ENCODE peak calls at places on chromosomes 4 and X, in eight cellular contexts. H is stomach; I is neural progenitor cell; G is small intestine; O is astrocyte; R is endodermal cell; T is lung; Q is CD8-positive, alpha-beta memory T cell. E is an unnamed sample. For H3K4me1, the result is how much of the 10 kb centered on the place peaks cover.

GRCh38 chr4:176340871-176341685 is 21.3 kb downstream of the SPCS3 start:
- DNase-seq in T (no peak), R (no peak), G (peak), Q (no peak), H (no peak), O (no peak), I (peak), E (no peak)

GRCh38 chr4:165874072-165874798 is 1.2 kb downstream of the TLL1 start:
- DNase-seq in H (no peak), I (peak), T (no peak), Q (no peak), G (peak), R (peak), O (no peak), E (no peak)

GRCh38 chr4:76950052-76950845 is 697 bp downstream of the SEPTIN11 start:
- DNase-seq in Q (peak), G (peak), R (peak), O (peak), I (peak), T (peak), H (peak), E (peak)

GRCh38 chrX:101729986-101730385 is 70.3 kb upstream of the ARMCX2 start:
- DNase-seq in R (no peak), G (no peak), Q (no peak), I (no peak), O (no peak), T (no peak), H (no peak), E (no peak)

GRCh38 chr4:1321486-1321885 is 25.5 kb upstream of the UVSSA start:
- DNase-seq in Q (no peak), T (no peak), G (no peak), H (no peak), R (peak), O (no peak), I (no peak), E (no peak)

GRCh38 chr4:102308032-102308799 is 37.1 kb downstream of the SLC39A8 start:
- DNase-seq in T (no peak), Q (no peak), G (no peak), O (no peak), I (no peak), R (no peak), H (no peak), E (no peak)

GRCh38 chr4:112982677-112983076 is 66.8 kb upstream of the ANK2 start:
- DNase-seq in R (no peak), G (no peak), T (no peak), O (no peak), Q (no peak), I (no peak), H (no peak), E (no peak)

GRCh38 chr4:97395980-97396562 is 747.2 kb downstream of the STPG2 start:
- DNase-seq in G (no peak), T (no peak), O (no peak), R (no peak), H (no peak), I (peak), Q (no peak), E (no peak)

GRCh38 chrX:42615161-42615563 is 162.8 kb downstream of the PPP1R2C start:
- DNase-seq in Q (no peak), H (no peak), T (no peak), I (peak), G (peak), O (no peak), R (peak), E (no peak)

GRCh38 chrX:39856472-39857121 is 241.2 kb downstream of the BCOR start:
- DNase-seq in T (no peak), R (no peak), I (no peak), O (no peak), H (peak), Q (no peak), G (no peak), E (no peak)

GRCh38 chr4:7968262-7968896 is 28.7 kb upstream of the AFAP1 start:
- DNase-seq in R (no peak), I (no peak), T (no peak), G (no peak), O (no peak), H (no peak), Q (no peak), E (no peak)

GRCh38 chr4:184100297-184100885 is 117.3 kb downstream of the ENPP6 start:
- DNase-seq in Q (no peak), O (no peak), H (peak), I (peak), T (peak), G (peak), R (peak), E (peak)

GRCh38 chr4:121989715-121990114 is 37.9 kb upstream of the TRPC3 start:
- DNase-seq in H (no peak), G (peak), I (peak), T (no peak), O (peak), Q (no peak), R (no peak), E (no peak)

GRCh38 chr4:3634281-3635089 is 102.3 kb upstream of the LRPAP1 start:
- DNase-seq in H (no peak), Q (no peak), G (no peak), R (no peak), I (no peak), T (no peak), O (no peak), E (no peak)

GRCh38 chr4:85681194-85681803 is 206.3 kb downstream of the ARHGAP24 start:
- DNase-seq in Q (no peak), R (no peak), T (peak), O (peak), G (peak), I (no peak), H (no peak), E (no peak)

GRCh38 chrX:147376601-147377387 is 534.9 kb upstream of the FMR1 start:
- DNase-seq in O (no peak), G (peak), H (no peak), Q (no peak), I (peak), T (no peak), R (peak), E (no peak)

GRCh38 chrX:20116087-20116574 is 576 bp downstream of the MAP7D2 start:
- DNase-seq in I (peak), H (no peak), O (no peak), G (no peak), Q (no peak), R (peak), T (no peak), E (no peak)
- H3K4me3 ChIP-seq in I (peak), H (peak), O (peak), G (peak), Q (no peak), R (peak), T (no peak), E (no peak)

DNA sequence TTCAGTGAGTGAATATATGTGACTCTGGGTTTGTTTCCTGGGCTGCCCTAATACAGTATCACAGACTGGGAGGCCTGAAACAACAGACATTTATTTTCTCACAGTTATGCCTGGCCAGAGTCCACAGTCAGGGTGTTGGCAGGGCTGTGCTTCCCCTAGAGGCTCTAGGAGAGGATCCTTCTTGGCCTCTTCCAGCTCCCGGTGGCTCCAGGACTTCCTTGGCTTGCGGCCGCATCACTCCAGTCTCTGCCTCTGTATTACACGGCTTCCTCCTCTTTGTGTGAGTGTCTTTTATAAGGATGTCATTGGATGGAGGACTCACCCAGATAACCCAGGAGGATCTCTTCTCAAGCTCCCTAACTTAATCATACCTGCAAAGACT is 5.2 kb upstream of the JAKMIP1 start:
- DNase-seq in I (no peak), R (no peak), H (peak), G (peak), T (no peak), O (no peak), Q (no peak), E (no peak)
- H3K4me1 ChIP-seq in I (under half), R (under half), H (under half), G (under half), T (under half), O (under half), Q (under half), E (under half)

GRCh38 chrX:48737213-48737938 is 24.2 kb upstream of the GLOD5 start:
- DNase-seq in Q (peak), R (peak), H (peak), G (peak), I (peak), T (peak), O (peak), E (peak)

GRCh38 chrX:48736303-48736702 is 25.2 kb upstream of the GLOD5 start:
- DNase-seq in Q (no peak), O (no peak), H (no peak), T (no peak), I (no peak), G (no peak), R (no peak), E (no peak)

GRCh38 chrX:48737940-48738339 is 23.6 kb upstream of the GLOD5 start:
- DNase-seq in G (no peak), Q (no peak), T (no peak), H (no peak), R (no peak), I (no peak), O (no peak), E (no peak)

GRCh38 chrX:48741834-48742233 is 19.7 kb upstream of the GLOD5 start:
- DNase-seq in H (no peak), T (no peak), G (no peak), R (no peak), Q (no peak), I (no peak), O (no peak), E (no peak)

GRCh38 chrX:48736878-48737212 is 24.7 kb upstream of the GLOD5 start:
- DNase-seq in R (no peak), T (no peak), G (no peak), O (no peak), H (no peak), I (no peak), Q (no peak), E (no peak)
- H3K4me3 ChIP-seq in R (peak), T (no peak), G (no peak), O (peak), H (peak), I (peak), Q (peak), E (peak)

GRCh38 chr4:17560065-17560673 is 16.8 kb upstream of the LAP3 start:
- DNase-seq in I (no peak), G (no peak), Q (no peak), T (no peak), O (no peak), R (no peak), H (no peak), E (no peak)
- H3K4me1 ChIP-seq in I (under half), G (under half), Q (under half), T (under half), O (under half), R (under half), H (under half), E (under half)

DNA sequence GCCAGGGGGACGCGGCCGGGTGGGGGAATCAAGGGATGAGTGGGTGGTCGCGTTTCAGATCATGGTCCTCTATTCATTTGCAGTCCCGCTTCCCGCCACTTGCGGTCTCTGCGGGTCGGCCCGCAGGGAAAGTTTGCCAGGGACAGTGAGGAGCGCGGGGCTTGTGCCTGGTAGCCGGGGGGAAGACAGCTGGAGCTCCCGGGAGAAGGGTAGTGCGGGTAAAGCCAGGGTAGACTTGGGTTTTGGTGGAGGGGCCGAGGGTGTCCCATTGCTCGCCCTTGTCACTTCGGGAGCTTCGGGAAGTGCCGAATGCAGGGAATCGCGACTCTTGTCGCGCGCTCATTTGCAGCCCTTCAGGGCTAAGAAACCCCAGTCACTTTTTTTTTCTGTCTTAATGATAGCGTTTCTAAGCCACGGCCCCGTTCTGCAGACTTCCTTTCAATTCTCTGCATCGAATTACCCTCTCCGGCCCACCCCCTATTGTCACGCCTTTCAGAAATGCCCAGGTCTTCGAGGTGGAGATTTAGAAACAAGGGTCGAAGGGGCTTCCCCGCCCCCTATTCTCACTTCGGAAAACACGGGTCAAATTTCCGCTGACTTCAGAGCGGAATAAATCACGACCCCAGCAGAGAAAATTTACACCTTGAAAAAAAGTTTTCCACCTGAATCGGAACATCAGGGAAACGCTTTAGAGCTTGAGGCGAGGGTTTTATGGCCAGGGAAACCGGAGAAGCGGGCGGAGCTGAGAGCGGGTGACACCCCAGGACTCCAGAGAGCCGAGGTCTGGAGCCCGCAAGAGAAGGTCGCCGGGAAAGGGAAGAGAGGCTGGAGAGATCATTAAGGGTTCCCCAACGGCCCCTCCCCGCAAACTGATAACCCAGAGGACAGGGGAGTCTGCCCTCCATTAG is 1.4 kb downstream of the SHISA3 start:
- DNase-seq in G (peak), Q (no peak), O (no peak), H (no peak), R (peak), I (peak), T (no peak), E (no peak)
- H3K4me3 ChIP-seq in G (peak), Q (no peak), O (peak), H (peak), R (peak), I (peak), T (no peak), E (no peak)